ENCODE peak calls at places on chromosomes 5 and 9, in six cellular contexts. One of them, this sample, is unnamed.

GRCh38 chr5:176831425-176831824 is 21.1 kb downstream of the UNC5A start:
- DNase-seq in HL-60: no peak
- DNase-seq in stomach: no peak
- DNase-seq in prostate gland: no peak
- DNase-seq in breast epithelium: no peak
- DNase-seq in SK-N-SH: no peak
- DNase-seq in this sample: no peak

GRCh38 chr5:150567031-150567680 is 59.2 kb downstream of the NDST1 start:
- DNase-seq in HL-60: peak
- DNase-seq in stomach: no peak
- DNase-seq in prostate gland: no peak
- DNase-seq in breast epithelium: no peak
- DNase-seq in SK-N-SH: no peak
- DNase-seq in this sample: no peak

GRCh38 chr9:122897969-122898368 is 7.2 kb downstream of the RC3H2 start:
- DNase-seq in HL-60: no peak
- DNase-seq in stomach: no peak
- DNase-seq in prostate gland: no peak
- DNase-seq in breast epithelium: no peak
- DNase-seq in SK-N-SH: no peak
- DNase-seq in this sample: no peak

GRCh38 chr9:132732326-132732725 is 62.1 kb downstream of the GTF3C4 start:
- DNase-seq in HL-60: no peak
- DNase-seq in stomach: no peak
- DNase-seq in prostate gland: no peak
- DNase-seq in breast epithelium: no peak
- DNase-seq in SK-N-SH: no peak
- DNase-seq in this sample: no peak

GRCh38 chr5:159850192-159850573 is 66.1 kb upstream of the ADRA1B start:
- DNase-seq in HL-60: no peak
- DNase-seq in stomach: no peak
- DNase-seq in prostate gland: no peak
- DNase-seq in breast epithelium: no peak
- DNase-seq in SK-N-SH: no peak
- DNase-seq in this sample: no peak

GRCh38 chr5:95963650-95964410 is 2.2 kb upstream of the ELL2 start:
- DNase-seq in HL-60: no peak
- DNase-seq in stomach: no peak
- DNase-seq in prostate gland: no peak
- DNase-seq in breast epithelium: no peak
- DNase-seq in SK-N-SH: no peak
- DNase-seq in this sample: no peak

GRCh38 chr9:117462926-117463325 is 48.1 kb upstream of the ASTN2 start:
- DNase-seq in HL-60: no peak
- DNase-seq in stomach: no peak
- DNase-seq in prostate gland: no peak
- DNase-seq in breast epithelium: no peak
- DNase-seq in SK-N-SH: no peak
- DNase-seq in this sample: no peak

GRCh38 chr5:152378730-152379129 is 26.3 kb downstream of the NMUR2 start:
- DNase-seq in HL-60: no peak
- DNase-seq in stomach: no peak
- DNase-seq in prostate gland: no peak
- DNase-seq in breast epithelium: no peak
- DNase-seq in SK-N-SH: no peak
- DNase-seq in this sample: no peak

GRCh38 chr5:948472-949274 is 56.0 kb downstream of the TRIP13 start:
- DNase-seq in HL-60: no peak
- DNase-seq in stomach: no peak
- DNase-seq in prostate gland: no peak
- DNase-seq in breast epithelium: no peak
- DNase-seq in SK-N-SH: no peak
- DNase-seq in this sample: no peak

GRCh38 chr5:82745016-82745415 is 332.2 kb downstream of the TMEM167A start:
- DNase-seq in HL-60: no peak
- DNase-seq in stomach: no peak
- DNase-seq in prostate gland: no peak
- DNase-seq in breast epithelium: no peak
- DNase-seq in SK-N-SH: no peak
- DNase-seq in this sample: no peak

GRCh38 chr5:67262202-67262601 is 65.6 kb upstream of the CD180 start:
- DNase-seq in HL-60: no peak
- DNase-seq in stomach: no peak
- DNase-seq in prostate gland: no peak
- DNase-seq in breast epithelium: no peak
- DNase-seq in SK-N-SH: no peak
- DNase-seq in this sample: no peak

GRCh38 chr5:61245486-61245885 is 83.2 kb upstream of the SMIM15 start:
- DNase-seq in HL-60: no peak
- DNase-seq in stomach: no peak
- DNase-seq in prostate gland: no peak
- DNase-seq in breast epithelium: no peak
- DNase-seq in SK-N-SH: peak
- DNase-seq in this sample: no peak

GRCh38 chr5:180689071-180689694 is 39.8 kb upstream of the FLT4 start:
- DNase-seq in HL-60: no peak
- DNase-seq in stomach: no peak
- DNase-seq in prostate gland: no peak
- DNase-seq in breast epithelium: no peak
- DNase-seq in SK-N-SH: no peak
- DNase-seq in this sample: no peak

GRCh38 chr5:59209758-59210359 is 627.0 kb downstream of the RAB3C start:
- DNase-seq in HL-60: no peak
- DNase-seq in stomach: no peak
- DNase-seq in prostate gland: no peak
- DNase-seq in breast epithelium: no peak
- DNase-seq in SK-N-SH: peak
- DNase-seq in this sample: no peak

GRCh38 chr5:156361451-156362109 is 34.6 kb downstream of the SGCD start:
- DNase-seq in HL-60: no peak
- DNase-seq in stomach: no peak
- DNase-seq in prostate gland: no peak
- DNase-seq in breast epithelium: no peak
- DNase-seq in SK-N-SH: no peak
- DNase-seq in this sample: no peak

GRCh38 chr9:124259273-124260078 is 1.7 kb downstream of the NEK6 start:
- DNase-seq in HL-60: peak
- DNase-seq in stomach: peak
- DNase-seq in prostate gland: peak
- DNase-seq in breast epithelium: peak
- DNase-seq in SK-N-SH: no peak
- DNase-seq in this sample: no peak

GRCh38 chr5:179258001-179258921 is 87.0 kb downstream of the ADAMTS2 start:
- DNase-seq in HL-60: no peak
- DNase-seq in stomach: peak
- DNase-seq in prostate gland: no peak
- DNase-seq in breast epithelium: peak
- DNase-seq in SK-N-SH: peak
- DNase-seq in this sample: no peak

GRCh38 chr5:1551426-1551825 is 27.7 kb upstream of the LPCAT1 start:
- DNase-seq in HL-60: no peak
- DNase-seq in stomach: no peak
- DNase-seq in prostate gland: peak
- DNase-seq in breast epithelium: no peak
- DNase-seq in SK-N-SH: no peak
- DNase-seq in this sample: no peak

GRCh38 chr9:136054798-136055714 is 40.0 kb downstream of the NACC2 start:
- DNase-seq in HL-60: no peak
- DNase-seq in stomach: no peak
- DNase-seq in prostate gland: no peak
- DNase-seq in breast epithelium: no peak
- DNase-seq in SK-N-SH: no peak
- DNase-seq in this sample: no peak

GRCh38 chr5:37804401-37804800 is 35.4 kb downstream of the GDNF start:
- DNase-seq in HL-60: no peak
- DNase-seq in stomach: no peak
- DNase-seq in prostate gland: no peak
- DNase-seq in breast epithelium: no peak
- DNase-seq in SK-N-SH: no peak
- DNase-seq in this sample: no peak

GRCh38 chr5:31365776-31366175 is 166.1 kb downstream of the DROSHA start:
- DNase-seq in HL-60: no peak
- DNase-seq in stomach: no peak
- DNase-seq in prostate gland: no peak
- DNase-seq in breast epithelium: no peak
- DNase-seq in SK-N-SH: no peak
- DNase-seq in this sample: no peak

GRCh38 chr5:96312383-96312782 is 120.7 kb downstream of the PCSK1 start:
- DNase-seq in HL-60: no peak
- DNase-seq in stomach: no peak
- DNase-seq in prostate gland: no peak
- DNase-seq in breast epithelium: no peak
- DNase-seq in SK-N-SH: no peak
- DNase-seq in this sample: no peak

GRCh38 chr9:81420024-81420423 is 269.3 kb downstream of the TLE1 start:
- DNase-seq in HL-60: no peak
- DNase-seq in stomach: no peak
- DNase-seq in prostate gland: no peak
- DNase-seq in breast epithelium: no peak
- DNase-seq in SK-N-SH: no peak
- DNase-seq in this sample: no peak

GRCh38 chr5:84372066-84372700 is 12.5 kb downstream of the EDIL3 start:
- DNase-seq in HL-60: no peak
- DNase-seq in stomach: no peak
- DNase-seq in prostate gland: no peak
- DNase-seq in breast epithelium: no peak
- DNase-seq in SK-N-SH: no peak
- DNase-seq in this sample: no peak

GRCh38 chr9:107489687-107490605 is at the start of gene KLF4:
- DNase-seq in HL-60: peak
- DNase-seq in stomach: peak
- DNase-seq in prostate gland: peak
- DNase-seq in breast epithelium: peak
- DNase-seq in SK-N-SH: peak
- DNase-seq in this sample: no peak

GRCh38 chr5:16788957-16789356 is 147.1 kb downstream of the MYO10 start:
- DNase-seq in HL-60: no peak
- DNase-seq in stomach: no peak
- DNase-seq in prostate gland: no peak
- DNase-seq in breast epithelium: no peak
- DNase-seq in SK-N-SH: no peak
- DNase-seq in this sample: no peak

GRCh38 chr5:126920291-126920690 is 110.1 kb downstream of the MARCHF3 start:
- DNase-seq in HL-60: no peak
- DNase-seq in stomach: no peak
- DNase-seq in prostate gland: no peak
- DNase-seq in breast epithelium: no peak
- DNase-seq in SK-N-SH: no peak
- DNase-seq in this sample: no peak

GRCh38 chr9:125255781-125256391 is 5.7 kb upstream of the GAPVD1 start:
- DNase-seq in HL-60: peak
- DNase-seq in stomach: no peak
- DNase-seq in prostate gland: peak
- DNase-seq in breast epithelium: no peak
- DNase-seq in SK-N-SH: peak
- DNase-seq in this sample: no peak

GRCh38 chr9:121371495-121371911 is 1.5 kb upstream of the STOM start:
- DNase-seq in HL-60: no peak
- DNase-seq in stomach: no peak
- DNase-seq in prostate gland: no peak
- DNase-seq in breast epithelium: no peak
- DNase-seq in SK-N-SH: peak
- DNase-seq in this sample: no peak

GRCh38 chr9:121373401-121373769 is 3.3 kb upstream of the STOM start:
- DNase-seq in HL-60: no peak
- DNase-seq in stomach: no peak
- DNase-seq in prostate gland: no peak
- DNase-seq in breast epithelium: no peak
- DNase-seq in SK-N-SH: no peak
- DNase-seq in this sample: no peak

GRCh38 chr9:121372239-121372562 is 2.2 kb upstream of the STOM start:
- DNase-seq in HL-60: no peak
- DNase-seq in stomach: no peak
- DNase-seq in prostate gland: no peak
- DNase-seq in breast epithelium: no peak
- DNase-seq in SK-N-SH: no peak
- DNase-seq in this sample: no peak

GRCh38 chr9:121369595-121370265 is at the start of gene STOM:
- DNase-seq in HL-60: peak
- DNase-seq in stomach: peak
- DNase-seq in prostate gland: peak
- DNase-seq in breast epithelium: peak
- DNase-seq in SK-N-SH: peak
- DNase-seq in this sample: no peak

GRCh38 chr9:121372563-121373400 is 2.7 kb upstream of the STOM start:
- DNase-seq in HL-60: no peak
- DNase-seq in stomach: peak
- DNase-seq in prostate gland: peak
- DNase-seq in breast epithelium: no peak
- DNase-seq in SK-N-SH: no peak
- DNase-seq in this sample: peak
- TF ChIP-seq POLR2AphosphoS5 in HL-60: no peak
- TF ChIP-seq POLR2AphosphoS5 in stomach: peak
- TF ChIP-seq POLR2AphosphoS5 in prostate gland: peak
- TF ChIP-seq POLR2AphosphoS5 in breast epithelium: no peak
- TF ChIP-seq POLR2AphosphoS5 in SK-N-SH: no peak
- TF ChIP-seq POLR2AphosphoS5 in this sample: no peak

GRCh38 chr5:170268153-170268689 is 29.4 kb downstream of the LCP2 start:
- DNase-seq in HL-60: no peak
- DNase-seq in stomach: no peak
- DNase-seq in prostate gland: no peak
- DNase-seq in breast epithelium: no peak
- DNase-seq in SK-N-SH: no peak
- DNase-seq in this sample: no peak
- TF ChIP-seq CTCF in HL-60: no peak
- TF ChIP-seq CTCF in stomach: no peak
- TF ChIP-seq CTCF in prostate gland: no peak
- TF ChIP-seq CTCF in breast epithelium: no peak
- TF ChIP-seq CTCF in SK-N-SH: no peak
- TF ChIP-seq CTCF in this sample: peak

GRCh38 chr5:139285651-139286392 is 7.7 kb upstream of the MATR3 start:
- DNase-seq in HL-60: no peak
- DNase-seq in stomach: no peak
- DNase-seq in prostate gland: no peak
- DNase-seq in breast epithelium: no peak
- DNase-seq in SK-N-SH: no peak
- DNase-seq in this sample: no peak
- TF ChIP-seq POLR2AphosphoS5 in HL-60: no peak
- TF ChIP-seq POLR2AphosphoS5 in stomach: no peak
- TF ChIP-seq POLR2AphosphoS5 in prostate gland: no peak
- TF ChIP-seq POLR2AphosphoS5 in breast epithelium: no peak
- TF ChIP-seq POLR2AphosphoS5 in SK-N-SH: no peak
- TF ChIP-seq POLR2AphosphoS5 in this sample: peak

GRCh38 chr5:113340537-113340936 is 94.3 kb downstream of the TSSK1B start:
- DNase-seq in HL-60: no peak
- DNase-seq in stomach: no peak
- DNase-seq in prostate gland: no peak
- DNase-seq in breast epithelium: no peak
- DNase-seq in SK-N-SH: peak
- DNase-seq in this sample: no peak

GRCh38 chr5:113343343-113343742 is 91.4 kb downstream of the TSSK1B start:
- DNase-seq in HL-60: no peak
- DNase-seq in stomach: no peak
- DNase-seq in prostate gland: no peak
- DNase-seq in breast epithelium: no peak
- DNase-seq in SK-N-SH: peak
- DNase-seq in this sample: no peak

GRCh38 chr5:113347572-113347971 is 87.2 kb downstream of the TSSK1B start:
- DNase-seq in HL-60: no peak
- DNase-seq in stomach: no peak
- DNase-seq in prostate gland: no peak
- DNase-seq in breast epithelium: no peak
- DNase-seq in SK-N-SH: no peak
- DNase-seq in this sample: no peak

GRCh38 chr5:113345261-113345940 is 89.4 kb downstream of the TSSK1B start:
- DNase-seq in HL-60: no peak
- DNase-seq in stomach: no peak
- DNase-seq in prostate gland: peak
- DNase-seq in breast epithelium: no peak
- DNase-seq in SK-N-SH: no peak
- DNase-seq in this sample: no peak
- TF ChIP-seq CTCF in HL-60: no peak
- TF ChIP-seq CTCF in stomach: no peak
- TF ChIP-seq CTCF in prostate gland: no peak
- TF ChIP-seq CTCF in breast epithelium: no peak
- TF ChIP-seq CTCF in SK-N-SH: no peak
- TF ChIP-seq CTCF in this sample: no peak

This sample was measured in Panc1.